ENCODE peak calls at places on chromosome 14, in eight cellular contexts. One of them, this sample, is unnamed.

GRCh38 chr14:21668377-21668776 is 5.2 kb downstream of the OR4E1 start:
- DNase-seq in NCI-H226: peak; percentile 80
- DNase-seq in tibial nerve: no peak
- DNase-seq in smooth muscle cell of the brain vasculature: no peak
- DNase-seq in KBM-7: no peak
- DNase-seq in NCI-H1417: no peak
- DNase-seq in OCI-LY7: no peak
- DNase-seq in ovary: no peak
- DNase-seq in this sample: peak; percentile 36

GRCh38 chr14:45332360-45332988 is 79.5 kb upstream of the MIS18BP1 start:
- DNase-seq in smooth muscle cell of the brain vasculature: no peak
- DNase-seq in OCI-LY7: no peak
- DNase-seq in NCI-H1417: no peak
- DNase-seq in KBM-7: no peak
- DNase-seq in tibial nerve: no peak
- DNase-seq in NCI-H226: no peak
- DNase-seq in ovary: no peak
- DNase-seq in this sample: no peak

GRCh38 chr14:74510211-74510931 is 16.8 kb downstream of the ISCA2 start:
- DNase-seq in smooth muscle cell of the brain vasculature: no peak
- DNase-seq in ovary: peak; percentile 23
- DNase-seq in NCI-H226: no peak
- DNase-seq in NCI-H1417: no peak
- DNase-seq in KBM-7: no peak
- DNase-seq in tibial nerve: no peak
- DNase-seq in OCI-LY7: no peak
- DNase-seq in this sample: no peak

GRCh38 chr14:102891556-102891955 is 30.9 kb upstream of the AMN start:
- DNase-seq in KBM-7: no peak
- DNase-seq in tibial nerve: no peak
- DNase-seq in NCI-H1417: no peak
- DNase-seq in OCI-LY7: no peak
- DNase-seq in smooth muscle cell of the brain vasculature: no peak
- DNase-seq in NCI-H226: no peak
- DNase-seq in ovary: no peak
- DNase-seq in this sample: no peak

GRCh38 chr14:53742226-53742607 is 214.4 kb downstream of the BMP4 start:
- DNase-seq in NCI-H226: no peak
- DNase-seq in smooth muscle cell of the brain vasculature: no peak
- DNase-seq in OCI-LY7: no peak
- DNase-seq in KBM-7: no peak
- DNase-seq in tibial nerve: no peak
- DNase-seq in ovary: no peak
- DNase-seq in NCI-H1417: peak; percentile 29
- DNase-seq in this sample: no peak

GRCh38 chr14:56422703-56423213 is 156.8 kb upstream of the TMEM260 start:
- DNase-seq in smooth muscle cell of the brain vasculature: peak; percentile 40
- DNase-seq in KBM-7: peak; percentile 61
- DNase-seq in ovary: peak; percentile 57
- DNase-seq in tibial nerve: peak; percentile 54
- DNase-seq in OCI-LY7: peak; percentile 27
- DNase-seq in NCI-H226: peak; percentile 5
- DNase-seq in NCI-H1417: peak; percentile 52
- DNase-seq in this sample: peak; percentile 49

GRCh38 chr14:76203086-76204001 is 51.6 kb downstream of the GPATCH2L start:
- DNase-seq in smooth muscle cell of the brain vasculature: peak; percentile 77
- DNase-seq in OCI-LY7: no peak
- DNase-seq in ovary: peak; percentile 49
- DNase-seq in NCI-H1417: no peak
- DNase-seq in tibial nerve: no peak
- DNase-seq in KBM-7: no peak
- DNase-seq in NCI-H226: peak; percentile 88
- DNase-seq in this sample: peak; percentile 20

GRCh38 chr14:98578204-98578603 is 693.8 kb downstream of the BCL11B start:
- DNase-seq in NCI-H1417: no peak
- DNase-seq in tibial nerve: no peak
- DNase-seq in NCI-H226: no peak
- DNase-seq in ovary: no peak
- DNase-seq in smooth muscle cell of the brain vasculature: no peak
- DNase-seq in OCI-LY7: no peak
- DNase-seq in KBM-7: no peak
- DNase-seq in this sample: no peak

GRCh38 chr14:39091716-39092115 is 11.3 kb downstream of the SEC23A start:
- DNase-seq in NCI-H226: no peak
- DNase-seq in ovary: no peak
- DNase-seq in smooth muscle cell of the brain vasculature: no peak
- DNase-seq in NCI-H1417: no peak
- DNase-seq in OCI-LY7: no peak
- DNase-seq in tibial nerve: no peak
- DNase-seq in KBM-7: no peak
- DNase-seq in this sample: no peak

GRCh38 chr14:78737116-78737515 is 566.9 kb downstream of the NRXN3 start:
- DNase-seq in tibial nerve: no peak
- DNase-seq in smooth muscle cell of the brain vasculature: no peak
- DNase-seq in OCI-LY7: no peak
- DNase-seq in NCI-H1417: no peak
- DNase-seq in ovary: no peak
- DNase-seq in NCI-H226: no peak
- DNase-seq in KBM-7: no peak
- DNase-seq in this sample: no peak

GRCh38 chr14:64200170-64200569 is 94.0 kb downstream of the ESR2 start:
- DNase-seq in smooth muscle cell of the brain vasculature: no peak
- DNase-seq in OCI-LY7: no peak
- DNase-seq in NCI-H226: no peak
- DNase-seq in KBM-7: no peak
- DNase-seq in NCI-H1417: no peak
- DNase-seq in tibial nerve: no peak
- DNase-seq in ovary: peak; percentile 60
- DNase-seq in this sample: no peak

GRCh38 chr14:61889914-61890351 is 127.7 kb downstream of the SNAPC1 start:
- DNase-seq in NCI-H1417: no peak
- DNase-seq in ovary: no peak
- DNase-seq in smooth muscle cell of the brain vasculature: no peak
- DNase-seq in KBM-7: no peak
- DNase-seq in OCI-LY7: peak; percentile 73
- DNase-seq in NCI-H226: no peak
- DNase-seq in tibial nerve: no peak
- DNase-seq in this sample: no peak

GRCh38 chr14:104891664-104892500 is 26.8 kb downstream of the CEP170B start:
- DNase-seq in NCI-H1417: no peak
- DNase-seq in NCI-H226: peak; percentile 0
- DNase-seq in KBM-7: no peak
- DNase-seq in ovary: no peak
- DNase-seq in OCI-LY7: no peak
- DNase-seq in tibial nerve: no peak
- DNase-seq in smooth muscle cell of the brain vasculature: no peak
- DNase-seq in this sample: no peak

GRCh38 chr14:105300542-105301102 is at the start of gene BRF1:
- DNase-seq in KBM-7: peak; percentile 41
- DNase-seq in ovary: peak; percentile 95
- DNase-seq in OCI-LY7: peak; percentile 92
- DNase-seq in smooth muscle cell of the brain vasculature: peak; percentile 67
- DNase-seq in tibial nerve: peak; percentile 90
- DNase-seq in NCI-H1417: peak; percentile 100
- DNase-seq in NCI-H226: peak; percentile 81
- DNase-seq in this sample: peak; percentile 79

GRCh38 chr14:92490239-92490959 is 23.2 kb upstream of the RIN3 start:
- DNase-seq in NCI-H1417: no peak
- DNase-seq in smooth muscle cell of the brain vasculature: no peak
- DNase-seq in KBM-7: no peak
- DNase-seq in ovary: no peak
- DNase-seq in NCI-H226: no peak
- DNase-seq in OCI-LY7: no peak
- DNase-seq in tibial nerve: no peak
- DNase-seq in this sample: no peak

GRCh38 chr14:99322731-99323599 is 51.0 kb upstream of the BCL11B start:
- DNase-seq in smooth muscle cell of the brain vasculature: no peak
- DNase-seq in OCI-LY7: no peak
- DNase-seq in tibial nerve: peak; percentile 3
- DNase-seq in ovary: no peak
- DNase-seq in KBM-7: no peak
- DNase-seq in NCI-H1417: no peak
- DNase-seq in NCI-H226: no peak
- DNase-seq in this sample: no peak

GRCh38 chr14:52370406-52370911 is 56.3 kb downstream of the PTGER2 start:
- DNase-seq in OCI-LY7: no peak
- DNase-seq in smooth muscle cell of the brain vasculature: no peak
- DNase-seq in KBM-7: no peak
- DNase-seq in tibial nerve: no peak
- DNase-seq in NCI-H1417: no peak
- DNase-seq in ovary: no peak
- DNase-seq in NCI-H226: no peak
- DNase-seq in this sample: no peak

GRCh38 chr14:75427482-75428229 is at the start of gene JDP2:
- DNase-seq in NCI-H1417: peak; percentile 86
- DNase-seq in KBM-7: peak; percentile 87
- DNase-seq in tibial nerve: peak; percentile 96
- DNase-seq in OCI-LY7: peak; percentile 80
- DNase-seq in smooth muscle cell of the brain vasculature: no peak
- DNase-seq in ovary: peak; percentile 91
- DNase-seq in NCI-H226: peak; percentile 66
- DNase-seq in this sample: no peak

GRCh38 chr14:105155071-105155651 is 13.4 kb downstream of the JAG2 start:
- DNase-seq in OCI-LY7: no peak
- DNase-seq in tibial nerve: no peak
- DNase-seq in ovary: no peak
- DNase-seq in KBM-7: no peak
- DNase-seq in NCI-H1417: peak; percentile 94
- DNase-seq in NCI-H226: no peak
- DNase-seq in smooth muscle cell of the brain vasculature: no peak
- DNase-seq in this sample: no peak

GRCh38 chr14:47438650-47439140 is 236.7 kb downstream of the MDGA2 start:
- DNase-seq in tibial nerve: no peak
- DNase-seq in NCI-H1417: no peak
- DNase-seq in OCI-LY7: no peak
- DNase-seq in smooth muscle cell of the brain vasculature: no peak
- DNase-seq in ovary: no peak
- DNase-seq in KBM-7: no peak
- DNase-seq in NCI-H226: peak; percentile 82
- DNase-seq in this sample: no peak

GRCh38 chr14:34539407-34540180 is at the start of gene EAPP:
- DNase-seq in smooth muscle cell of the brain vasculature: peak; percentile 91
- DNase-seq in ovary: peak; percentile 96
- DNase-seq in tibial nerve: peak; percentile 94
- DNase-seq in NCI-H1417: no peak
- DNase-seq in OCI-LY7: peak; percentile 96
- DNase-seq in NCI-H226: peak; percentile 90
- DNase-seq in KBM-7: peak; percentile 93
- DNase-seq in this sample: peak; percentile 90

GRCh38 chr14:96997996-96998395 is 200.8 kb downstream of the VRK1 start:
- DNase-seq in smooth muscle cell of the brain vasculature: no peak
- DNase-seq in KBM-7: no peak
- DNase-seq in NCI-H226: no peak
- DNase-seq in OCI-LY7: no peak
- DNase-seq in ovary: no peak
- DNase-seq in tibial nerve: no peak
- DNase-seq in NCI-H1417: no peak
- DNase-seq in this sample: no peak

GRCh38 chr14:102583726-102584125 is 8.7 kb upstream of the RCOR1 start:
- DNase-seq in ovary: no peak
- DNase-seq in tibial nerve: no peak
- DNase-seq in KBM-7: no peak
- DNase-seq in NCI-H226: no peak
- DNase-seq in OCI-LY7: no peak
- DNase-seq in smooth muscle cell of the brain vasculature: no peak
- DNase-seq in NCI-H1417: no peak
- DNase-seq in this sample: no peak

GRCh38 chr14:69263364-69263763 is 3.4 kb downstream of the GALNT16 start:
- DNase-seq in NCI-H1417: no peak
- DNase-seq in NCI-H226: peak; percentile 94
- DNase-seq in tibial nerve: peak; percentile 72
- DNase-seq in ovary: no peak
- DNase-seq in OCI-LY7: no peak
- DNase-seq in smooth muscle cell of the brain vasculature: peak; percentile 59
- DNase-seq in KBM-7: no peak
- DNase-seq in this sample: no peak

GRCh38 chr14:21882226-21882625 is 208.6 kb upstream of the OR4E1 start:
- DNase-seq in NCI-H1417: no peak
- DNase-seq in tibial nerve: no peak
- DNase-seq in OCI-LY7: no peak
- DNase-seq in NCI-H226: no peak
- DNase-seq in ovary: no peak
- DNase-seq in smooth muscle cell of the brain vasculature: no peak
- DNase-seq in KBM-7: no peak
- DNase-seq in this sample: no peak

GRCh38 chr14:21287166-21287565 is 7.3 kb downstream of the RPGRIP1 start:
- DNase-seq in tibial nerve: no peak
- DNase-seq in ovary: no peak
- DNase-seq in OCI-LY7: no peak
- DNase-seq in NCI-H1417: no peak
- DNase-seq in smooth muscle cell of the brain vasculature: no peak
- DNase-seq in KBM-7: no peak
- DNase-seq in NCI-H226: no peak
- DNase-seq in this sample: no peak

GRCh38 chr14:56534656-56535055 is 44.9 kb upstream of the TMEM260 start:
- DNase-seq in smooth muscle cell of the brain vasculature: no peak
- DNase-seq in tibial nerve: no peak
- DNase-seq in NCI-H226: no peak
- DNase-seq in NCI-H1417: no peak
- DNase-seq in OCI-LY7: no peak
- DNase-seq in ovary: no peak
- DNase-seq in KBM-7: no peak
- DNase-seq in this sample: no peak

GRCh38 chr14:50215416-50215815 is 16.0 kb downstream of the SOS2 start:
- DNase-seq in OCI-LY7: no peak
- DNase-seq in KBM-7: no peak
- DNase-seq in ovary: no peak
- DNase-seq in NCI-H226: no peak
- DNase-seq in tibial nerve: no peak
- DNase-seq in NCI-H1417: no peak
- DNase-seq in smooth muscle cell of the brain vasculature: no peak
- DNase-seq in this sample: no peak

GRCh38 chr14:76786556-76786955 is 25.3 kb downstream of the VASH1 start:
- DNase-seq in NCI-H1417: no peak
- DNase-seq in smooth muscle cell of the brain vasculature: no peak
- DNase-seq in tibial nerve: no peak
- DNase-seq in ovary: no peak
- DNase-seq in OCI-LY7: no peak
- DNase-seq in NCI-H226: no peak
- DNase-seq in KBM-7: no peak
- DNase-seq in this sample: no peak

GRCh38 chr14:68686724-68687123 is 106.1 kb downstream of the ZFP36L1 start:
- DNase-seq in smooth muscle cell of the brain vasculature: no peak
- DNase-seq in ovary: no peak
- DNase-seq in NCI-H1417: no peak
- DNase-seq in tibial nerve: no peak
- DNase-seq in OCI-LY7: peak; percentile 37
- DNase-seq in KBM-7: no peak
- DNase-seq in NCI-H226: no peak
- DNase-seq in this sample: no peak